ENCODE peak calls at places on chromosomes 3 and 15, in five cellular contexts. J, N, H, Z and D are unnamed samples.

GRCh38 chr3:186722457-186722856 is 5.3 kb downstream of the KNG1 start:
- DNase-seq in J (no peak), Z (no peak), H (no peak), N (no peak), D (peak)

GRCh38 chr3:10737785-10738184 is 78.2 kb upstream of the SLC6A11 start:
- DNase-seq in H (no peak), N (no peak), J (no peak), Z (no peak), D (no peak)

GRCh38 chr3:29144807-29145206 is 136.1 kb upstream of the RBMS3 start:
- DNase-seq in J (peak), Z (no peak), H (peak), N (no peak), D (no peak)

GRCh38 chr15:27820232-27820631 is 278.9 kb downstream of the OCA2 start:
- DNase-seq in N (no peak), Z (no peak), H (no peak), J (no peak), D (no peak)

GRCh38 chr15:88388702-88389101 is 78.5 kb downstream of the MRPL46 start:
- DNase-seq in N (no peak), Z (no peak), J (no peak), H (no peak), D (no peak)

GRCh38 chr15:89406756-89407650 is 72.4 kb upstream of the POLG start:
- DNase-seq in J (no peak), N (no peak), H (no peak), Z (no peak), D (no peak)

GRCh38 chr3:11603628-11604027 is 40.1 kb downstream of the VGLL4 start:
- DNase-seq in H (peak), Z (no peak), J (peak), N (peak), D (no peak)

GRCh38 chr3:138202945-138203701 is 16.0 kb downstream of the ARMC8 start:
- DNase-seq in J (no peak), H (no peak), N (no peak), Z (no peak), D (peak)

GRCh38 chr3:25831578-25831977 is 41.7 kb downstream of the OXSM start:
- DNase-seq in Z (no peak), H (no peak), J (peak), N (no peak), D (no peak)